ENCODE peak calls at places on chromosomes 12 and 14, in seven cellular contexts. C is right lobe of liver, E is HFFc6, D is Caco-2, X is WERI-Rb-1, M is astrocyte of the cerebellum, Y is type B pancreatic cell. N is an unnamed sample.

GRCh38 chr12:30358113-30358512 is 337.6 kb downstream of the IPO8 start:
- DNase-seq in C (no peak), E (no peak), D (no peak), X (no peak), M (no peak), Y (no peak), N (no peak)

GRCh38 chr12:118357327-118358007 is 15.2 kb downstream of the TAOK3 start:
- DNase-seq in C (no peak), E (peak; percentile 54), D (no peak), X (no peak), M (no peak), Y (no peak), N (peak; percentile 67)

GRCh38 chr14:55699131-55700057 is 119.4 kb downstream of the KTN1 start:
- DNase-seq in C (no peak), E (peak; percentile 46), D (peak; percentile 40), X (no peak), M (no peak), Y (no peak), N (peak; percentile 80)

GRCh38 chr12:2501464-2502181 is 293.1 kb upstream of the FKBP4 start:
- DNase-seq in C (peak; percentile 50), E (no peak), D (no peak), X (no peak), M (no peak), Y (no peak), N (no peak)

GRCh38 chr12:4271433-4272013 is 2.0 kb upstream of the CCND2 start:
- DNase-seq in C (no peak), E (no peak), D (no peak), X (no peak), M (no peak), Y (no peak), N (no peak)

GRCh38 chr12:120466560-120467315 is 2.8 kb downstream of the SRSF9 start:
- DNase-seq in C (peak; percentile 51), E (peak; percentile 38), D (peak; percentile 54), X (peak; percentile 64), M (no peak), Y (no peak), N (peak; percentile 59)

GRCh38 chr12:57465747-57466505 is 6.3 kb downstream of the GLI1 start:
- DNase-seq in C (no peak), E (no peak), D (no peak), X (no peak), M (no peak), Y (no peak), N (no peak)

GRCh38 chr14:104189629-104190335 is 51.4 kb downstream of the KIF26A start:
- DNase-seq in C (no peak), E (no peak), D (no peak), X (no peak), M (no peak), Y (no peak), N (no peak)

GRCh38 chr12:75638792-75639191 is 127.4 kb upstream of the KRR1 start:
- DNase-seq in C (no peak), E (no peak), D (no peak), X (no peak), M (no peak), Y (no peak), N (no peak)

GRCh38 chr12:51773145-51773869 is 75.2 kb downstream of the FIGNL2 start:
- DNase-seq in C (no peak), E (peak; percentile 80), D (no peak), X (no peak), M (peak; percentile 15), Y (no peak), N (peak; percentile 88)

GRCh38 chr14:103130017-103130764 is 6.9 kb downstream of the TNFAIP2 start:
- DNase-seq in C (no peak), E (no peak), D (no peak), X (no peak), M (no peak), Y (no peak), N (no peak)

GRCh38 chr14:95679995-95680735 is 6.1 kb upstream of the TCL1B start:
- DNase-seq in C (no peak), E (no peak), D (peak; percentile 49), X (peak; percentile 55), M (no peak), Y (no peak), N (no peak)

GRCh38 chr12:46004715-46005114 is 14.3 kb upstream of the SCAF11 start:
- DNase-seq in C (no peak), E (no peak), D (no peak), X (no peak), M (no peak), Y (no peak), N (no peak)

GRCh38 chr12:19245126-19245525 is 115.6 kb downstream of the PLEKHA5 start:
- DNase-seq in C (no peak), E (no peak), D (no peak), X (no peak), M (no peak), Y (no peak), N (no peak)

GRCh38 chr12:25648460-25648859 is 95.4 kb upstream of the LMNTD1 start:
- DNase-seq in C (no peak), E (peak; percentile 86), D (peak; percentile 51), X (peak; percentile 74), M (peak; percentile 29), Y (no peak), N (peak; percentile 69)

GRCh38 chr12:2958432-2959193 is 584 bp upstream of the TEAD4 start:
- DNase-seq in C (peak; percentile 50), E (peak; percentile 81), D (peak; percentile 91), X (peak; percentile 79), M (no peak), Y (no peak), N (peak; percentile 80)

GRCh38 chr14:28577187-28577586 is 189.4 kb upstream of the FOXG1 start:
- DNase-seq in C (no peak), E (no peak), D (no peak), X (no peak), M (no peak), Y (no peak), N (peak; percentile 8)

GRCh38 chr14:91884664-91885063 is 17.3 kb upstream of the TC2N start:
- DNase-seq in C (no peak), E (no peak), D (no peak), X (no peak), M (no peak), Y (no peak), N (no peak)

DNA sequence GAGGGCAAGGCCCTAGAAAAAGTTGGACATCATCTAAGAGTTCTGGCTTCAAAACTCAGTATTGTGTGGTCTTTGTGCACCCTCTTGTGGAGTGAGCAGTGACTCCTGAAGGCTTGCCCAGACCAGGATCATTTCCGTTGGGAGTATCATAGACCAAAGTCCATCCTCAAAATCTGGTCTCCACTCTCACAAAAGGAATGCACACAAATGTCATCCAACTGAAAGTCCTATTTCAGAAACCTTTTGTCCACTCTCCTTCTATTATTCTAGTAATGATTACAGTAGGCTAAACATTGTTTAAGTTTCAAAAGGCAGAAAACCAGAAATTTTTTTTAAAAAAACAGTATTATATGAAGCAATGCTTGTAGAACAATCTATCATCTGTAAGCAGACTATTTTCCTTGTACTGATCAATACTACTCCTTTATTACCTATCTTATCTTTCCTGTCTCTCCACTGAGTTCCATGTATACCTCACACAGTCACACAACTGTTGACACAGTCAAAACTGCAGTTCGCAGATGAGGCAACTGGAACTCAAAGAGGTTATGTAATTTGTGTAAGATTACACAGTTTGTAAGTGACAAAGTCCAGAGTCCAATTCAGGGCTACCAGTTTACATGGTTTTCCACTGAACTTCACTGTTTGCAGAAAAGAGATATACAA is 41.4 kb downstream of the COX16 start:
- DNase-seq in C (peak; percentile 75), E (peak; percentile 64), D (peak; percentile 86), X (peak; percentile 57), M (peak; percentile 53), Y (no peak), N (peak; percentile 63)
- TF ChIP-seq CTCF in C (peak; percentile 75), E (peak; percentile 69), D (peak; percentile 77), X (peak; percentile 79), M (peak; percentile 66), Y (peak; percentile 84), N (peak; percentile 51)

DNA sequence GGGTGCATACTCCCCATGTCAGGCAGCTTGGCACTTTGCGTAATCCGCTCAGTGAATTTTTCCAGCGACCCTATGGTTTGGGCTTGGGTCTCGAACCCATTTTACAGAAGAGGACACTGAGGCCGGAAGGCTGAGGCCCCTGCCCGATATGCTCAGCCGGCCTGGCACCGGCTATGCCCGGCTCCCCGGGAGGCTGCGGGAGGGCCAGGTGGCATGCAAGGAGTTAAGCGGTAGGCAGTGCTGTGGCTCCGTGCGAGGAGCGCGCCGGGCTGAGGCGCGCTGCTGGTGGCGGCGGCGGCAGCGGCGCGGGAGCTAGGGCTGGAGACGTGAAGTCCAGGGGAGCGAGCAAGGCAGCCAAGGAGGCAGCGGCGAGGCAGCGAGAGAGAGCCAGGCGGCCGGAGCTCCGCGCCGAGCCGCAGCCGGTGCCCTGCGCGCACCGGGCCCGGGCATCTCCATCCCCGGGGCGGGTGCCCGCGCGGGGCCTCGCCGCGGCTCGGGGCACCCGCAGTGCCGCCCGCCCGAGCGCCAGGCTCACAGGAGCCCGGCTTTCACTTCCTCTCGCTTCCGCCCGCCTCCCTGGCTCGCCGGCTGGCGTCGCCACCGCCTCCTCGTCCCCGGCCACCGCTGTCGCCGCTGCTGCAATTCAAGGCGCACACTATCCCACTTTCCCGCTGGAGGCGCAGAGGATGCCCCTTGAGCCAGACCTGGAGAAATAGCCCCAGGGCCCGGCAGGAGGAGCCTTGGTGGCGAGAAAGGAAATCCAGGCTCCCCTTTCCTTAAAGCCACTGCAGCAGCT is at the start of gene WSCD2:
- DNase-seq in C (no peak), E (no peak), D (peak; percentile 78), X (peak; percentile 87), M (no peak), Y (peak; percentile 79), N (no peak)
- TF ChIP-seq CTCF in C (no peak), E (no peak), D (peak; percentile 65), X (peak; percentile 60), M (peak; percentile 3), Y (peak; percentile 67), N (no peak)

DNA sequence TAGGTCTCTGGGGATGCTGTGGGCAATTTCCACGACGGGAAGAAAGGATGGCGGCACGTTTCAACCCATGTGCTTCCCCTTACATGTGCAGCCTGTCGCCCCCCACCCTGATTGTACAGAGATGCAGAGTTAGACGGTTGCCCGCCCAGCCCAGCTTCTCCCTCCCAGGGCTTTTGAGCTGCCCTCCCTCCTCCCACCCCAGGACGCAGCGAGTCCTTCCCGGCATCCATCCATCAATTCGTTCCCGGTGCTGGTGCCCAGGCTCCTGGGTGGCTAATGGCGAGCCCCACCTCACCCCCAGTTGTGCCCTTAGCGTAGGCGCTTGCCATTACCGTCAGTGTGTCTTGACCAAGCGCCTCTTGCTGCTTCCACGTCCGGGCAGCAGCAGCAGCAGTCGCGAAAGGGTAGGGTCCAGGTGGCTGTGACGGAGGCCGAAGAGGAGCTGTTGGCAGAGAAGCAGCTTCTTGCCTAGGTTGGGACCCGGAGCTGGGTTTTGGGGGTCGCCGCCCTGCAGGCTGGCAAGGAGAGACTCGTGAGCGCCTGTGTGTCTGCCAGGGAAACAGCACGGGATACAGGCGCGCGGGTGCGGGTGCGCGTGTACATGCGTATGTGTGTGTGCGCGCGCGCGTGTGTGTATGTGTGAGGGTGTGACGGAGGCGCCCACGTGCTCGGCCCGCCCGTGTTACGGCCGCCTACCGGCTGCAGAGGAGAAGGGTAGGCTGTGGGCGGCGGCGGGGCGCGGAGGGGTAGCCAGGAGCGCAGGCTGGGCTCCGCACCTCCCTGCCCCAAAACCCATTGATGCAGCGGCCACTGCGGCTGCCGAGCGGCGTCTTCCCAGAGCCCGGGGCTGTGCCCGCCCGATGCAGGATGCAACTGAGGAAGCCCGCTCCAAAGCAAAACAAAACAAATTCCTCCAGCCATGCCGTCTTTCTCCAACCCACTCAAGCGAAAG is at the start of gene SLC6A15:
- DNase-seq in C (no peak), E (no peak), D (no peak), X (peak; percentile 94), M (peak; percentile 58), Y (peak; percentile 89), N (peak; percentile 88)
- TF ChIP-seq CTCF in C (no peak), E (peak; percentile 35), D (no peak), X (peak; percentile 63), M (peak; percentile 57), Y (peak; percentile 80), N (peak; percentile 73)

GRCh38 chr12:69633061-69633460 is 22.4 kb upstream of the LRRC10 start:
- DNase-seq in C (no peak), E (no peak), D (no peak), X (no peak), M (no peak), Y (no peak), N (peak; percentile 4)

GRCh38 chr12:69630191-69630590 is 19.5 kb upstream of the LRRC10 start:
- DNase-seq in C (no peak), E (no peak), D (no peak), X (no peak), M (no peak), Y (no peak), N (peak; percentile 27)
- TF ChIP-seq CTCF in C (no peak), E (peak; percentile 47), D (peak; percentile 20), X (peak; percentile 54), M (peak; percentile 38), Y (peak; percentile 40), N (no peak)